ENCODE peak calls at places on chromosome 22, in six cellular contexts. D, L, P, M, V and U are unnamed samples.

GRCh38 chr22:27542602-27543001 is 259.0 kb downstream of the MN1 start:
- DNase-seq in M (no peak), L (peak), D (no peak), V (no peak), P (no peak), U (no peak)

GRCh38 chr22:29152381-29153138 is 53.1 kb upstream of the EMID1 start:
- DNase-seq in V (peak), D (no peak), L (no peak), P (no peak), M (no peak), U (no peak)

GRCh38 chr22:47318041-47318737 is 555.7 kb downstream of the TBC1D22A start:
- DNase-seq in M (no peak), L (peak), D (no peak), V (no peak), P (peak), U (no peak)

GRCh38 chr22:46587067-46587471 is 33.1 kb upstream of the GRAMD4 start:
- DNase-seq in D (peak), L (no peak), M (no peak), V (no peak), P (no peak), U (no peak)

GRCh38 chr22:46833228-46833627 is 70.8 kb downstream of the TBC1D22A start:
- DNase-seq in M (no peak), V (no peak), P (peak), D (no peak), L (peak), U (peak)

GRCh38 chr22:38075961-38076360 is 8.0 kb downstream of the SLC16A8 start:
- DNase-seq in L (no peak), P (no peak), M (no peak), D (no peak), V (no peak), U (no peak)

GRCh38 chr22:32897400-32897799 is 95.9 kb downstream of the TIMP3 start:
- DNase-seq in L (peak), P (no peak), M (no peak), V (no peak), D (no peak), U (no peak)

GRCh38 chr22:23182289-23183106 is 2.2 kb downstream of the BCR start:
- DNase-seq in P (peak), L (no peak), M (no peak), D (no peak), V (no peak), U (no peak)

GRCh38 chr22:38874529-38875222 is 2.7 kb upstream of the CBX6 start:
- DNase-seq in P (no peak), D (no peak), V (no peak), L (no peak), M (no peak), U (no peak)

GRCh38 chr22:25626146-25626992 is 61.9 kb downstream of the GRK3 start:
- DNase-seq in L (no peak), M (no peak), P (no peak), D (no peak), V (no peak), U (no peak)

GRCh38 chr22:41799486-41800347 is 762 bp upstream of the CCDC134 start:
- DNase-seq in V (peak), M (peak), D (peak), L (peak), P (no peak), U (peak)

GRCh38 chr22:29916007-29916544 is 33.1 kb downstream of the MTMR3 start:
- DNase-seq in V (no peak), L (no peak), M (no peak), P (no peak), D (no peak), U (no peak)

GRCh38 chr22:21816787-21817496 is 50.5 kb downstream of the MAPK1 start:
- DNase-seq in L (peak), M (peak), V (no peak), D (no peak), P (peak), U (peak)

GRCh38 chr22:39901519-39902146 is 749 bp downstream of the GRAP2 start:
- DNase-seq in V (no peak), M (no peak), L (no peak), D (no peak), P (no peak), U (no peak)

GRCh38 chr22:22988785-22989184 is 81.5 kb upstream of the GNAZ start:
- DNase-seq in M (no peak), P (no peak), V (no peak), D (no peak), L (no peak), U (no peak)

GRCh38 chr22:38937036-38937435 is 20.4 kb upstream of the APOBEC3A start:
- DNase-seq in D (no peak), L (no peak), M (no peak), V (no peak), P (no peak), U (peak)

GRCh38 chr22:31973739-31974138 is 29.4 kb downstream of the YWHAH start:
- DNase-seq in L (no peak), V (peak), M (no peak), D (peak), P (no peak), U (peak)

GRCh38 chr22:31742115-31742514 is 7.8 kb downstream of the PRR14L start:
- DNase-seq in D (no peak), P (no peak), L (no peak), M (no peak), V (no peak), U (no peak)

GRCh38 chr22:31179345-31179744 is 19.4 kb downstream of the RNF185 start:
- DNase-seq in D (peak), L (peak), V (no peak), M (peak), P (no peak), U (peak)

GRCh38 chr22:27850000-27850465 is 48.5 kb upstream of the MN1 start:
- DNase-seq in P (peak), L (peak), D (no peak), M (peak), V (peak), U (no peak)

GRCh38 chr22:48268771-48269552 is 1506.5 kb downstream of the TBC1D22A start:
- DNase-seq in L (no peak), P (no peak), M (no peak), D (no peak), V (no peak), U (no peak)

GRCh38 chr22:28710112-28710888 is 30.7 kb upstream of the TTC28 start:
- DNase-seq in D (no peak), M (peak), P (peak), V (no peak), L (peak), U (no peak)

GRCh38 chr22:21775061-21775460 is 39.5 kb upstream of the YPEL1 start:
- DNase-seq in V (no peak), D (no peak), M (no peak), L (peak), P (no peak), U (no peak)

GRCh38 chr22:46245515-46245914 is 4.6 kb downstream of the CDPF1 start:
- DNase-seq in V (peak), D (no peak), M (no peak), L (peak), P (no peak), U (peak)

GRCh38 chr22:42964994-42965699 is 49.8 kb downstream of the PACSIN2 start:
- DNase-seq in V (no peak), D (no peak), P (no peak), M (no peak), L (no peak), U (no peak)

GRCh38 chr22:47659467-47660302 is 897.2 kb downstream of the TBC1D22A start:
- DNase-seq in V (no peak), D (no peak), L (no peak), P (no peak), M (no peak), U (no peak)

GRCh38 chr22:29072193-29072978 is 449 bp upstream of the KREMEN1 start:
- DNase-seq in M (no peak), P (peak), V (peak), D (peak), L (peak), U (peak)

GRCh38 chr22:46731246-46732040 is 6.6 kb downstream of the CERK start:
- DNase-seq in D (peak), V (peak), P (no peak), M (no peak), L (no peak), U (peak)

GRCh38 chr22:30305519-30305905 is 16.2 kb upstream of the CASTOR1 start:
- DNase-seq in D (peak), P (peak), L (no peak), V (peak), M (no peak), U (peak)

GRCh38 chr22:39171623-39172264 is 19.3 kb upstream of the CBX7 start:
- DNase-seq in L (no peak), D (no peak), P (no peak), M (no peak), V (no peak), U (no peak)

GRCh38 chr22:25148149-25148691 is 51.4 kb upstream of the CRYBB3 start:
- DNase-seq in V (peak), M (no peak), D (peak), P (peak), L (no peak), U (peak)

GRCh38 chr22:23071163-23072034 is 1.1 kb downstream of the GNAZ start:
- DNase-seq in M (no peak), D (no peak), L (no peak), V (peak), P (no peak), U (no peak)

GRCh38 chr22:41261541-41262249 is 21.0 kb upstream of the CHADL start:
- DNase-seq in V (peak), M (no peak), D (no peak), L (no peak), P (no peak), U (no peak)

GRCh38 chr22:43337385-43337784 is 5.8 kb downstream of the SCUBE1 start:
- DNase-seq in P (no peak), M (no peak), L (no peak), D (no peak), V (no peak), U (no peak)

GRCh38 chr22:47189056-47189916 is 426.8 kb downstream of the TBC1D22A start:
- DNase-seq in P (no peak), M (no peak), V (no peak), D (peak), L (no peak), U (no peak)

GRCh38 chr22:40308999-40309578 is 37.2 kb upstream of the ADSL start:
- DNase-seq in P (no peak), M (no peak), V (no peak), L (no peak), D (no peak), U (no peak)

DNA sequence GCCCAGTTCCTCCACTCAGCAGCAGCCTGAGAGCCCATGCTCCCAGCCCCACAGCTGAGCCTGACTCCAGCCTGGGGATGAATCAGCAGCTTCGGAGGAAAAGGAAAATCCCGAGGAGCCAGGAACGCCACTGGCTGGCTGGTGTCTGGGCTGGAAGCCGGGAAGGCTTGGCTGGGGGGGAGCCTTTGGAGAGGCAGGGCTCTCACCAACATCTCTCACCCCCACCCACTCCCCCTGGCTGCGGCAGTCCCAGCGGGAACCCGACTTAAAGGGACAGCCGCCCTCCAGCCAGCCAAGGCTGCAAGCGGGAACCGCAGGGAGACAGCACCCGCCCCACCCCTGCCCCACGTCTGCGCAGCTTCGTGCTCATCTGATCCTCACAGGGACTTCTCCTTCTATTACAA is 28.4 kb downstream of the KIAA0930 start:
- DNase-seq in D (peak), V (peak), M (peak), L (peak), P (peak), U (peak)
- TF ChIP-seq CTCF in D (no peak), V (peak), M (no peak), L (no peak), P (no peak), U (no peak)

DNA sequence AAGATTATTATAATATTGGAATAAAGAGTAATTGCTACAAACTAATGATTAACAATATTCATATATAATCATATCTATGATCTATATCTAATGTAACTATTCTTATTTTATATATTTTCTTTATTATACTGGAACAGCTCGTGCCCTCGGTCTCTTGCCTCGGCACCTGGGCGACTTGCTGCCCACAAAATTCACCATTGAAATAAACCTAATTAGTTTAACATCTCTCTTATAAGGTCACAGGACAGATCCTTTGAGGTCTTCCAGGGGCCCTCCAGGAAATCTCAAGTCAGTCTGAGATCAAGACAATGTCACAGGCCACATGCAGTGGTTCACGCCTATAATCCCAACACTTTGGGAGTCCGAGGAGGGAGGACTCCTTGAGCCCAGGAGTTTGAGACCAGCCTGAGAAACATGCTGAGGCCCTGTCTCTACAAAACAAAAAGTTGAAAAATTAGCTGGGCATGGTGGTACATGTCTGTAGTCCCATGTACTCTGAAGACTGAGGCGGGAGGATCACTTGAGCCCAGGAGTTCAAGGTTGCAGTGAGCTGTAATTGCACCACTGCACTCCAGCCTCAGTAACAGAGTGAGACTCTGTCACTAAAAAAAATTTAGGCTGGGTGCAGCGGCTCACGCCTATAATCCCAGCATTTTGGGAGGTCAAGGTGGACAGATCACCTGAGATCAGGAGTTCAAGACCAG is 6.6 kb upstream of the TXNRD2 start:
- DNase-seq in D (no peak), L (no peak), M (no peak), V (no peak), P (no peak), U (no peak)
- TF ChIP-seq CTCF in D (no peak), L (no peak), M (no peak), V (no peak), P (no peak), U (no peak)

DNA sequence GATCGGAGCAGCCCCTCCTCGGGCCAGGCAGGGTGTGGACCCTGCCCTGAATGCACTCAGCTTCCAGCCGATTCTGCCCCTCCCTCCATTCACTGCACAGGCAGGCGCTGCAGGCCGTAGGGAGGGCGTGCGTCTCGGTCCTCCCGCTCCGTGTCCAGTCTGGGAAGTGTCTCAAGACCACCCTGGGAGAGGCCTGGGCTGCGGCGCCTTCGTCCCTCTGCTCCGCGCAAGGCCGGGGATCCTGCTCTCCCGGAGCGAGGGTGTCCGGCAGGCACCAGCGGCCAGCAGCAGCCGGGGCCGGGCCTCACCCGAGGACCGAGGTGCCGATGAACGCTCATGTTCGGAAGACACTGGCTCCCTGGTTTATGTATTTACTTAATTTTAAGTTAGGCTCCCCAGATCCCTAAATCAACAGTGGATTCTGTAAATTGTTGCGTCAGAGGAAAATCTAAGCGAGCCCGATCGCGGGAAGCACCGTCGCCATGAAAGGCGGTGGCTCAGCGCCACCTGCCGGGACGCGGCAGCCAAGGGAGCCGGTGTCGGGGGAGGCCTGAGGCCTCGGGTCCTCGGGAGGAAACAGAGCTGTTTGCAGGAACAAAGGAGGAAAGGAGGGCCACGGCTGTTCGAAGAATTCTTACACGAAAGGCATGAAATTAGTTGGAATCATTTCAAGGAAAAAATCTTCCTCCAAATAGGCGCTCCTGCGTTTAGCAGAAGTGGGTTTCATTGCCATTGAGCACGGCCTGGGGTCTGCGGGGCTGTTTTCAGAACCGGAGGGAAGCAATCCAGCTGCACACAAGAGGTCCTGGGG is 195.3 kb downstream of the BRD1 start:
- DNase-seq in M (peak), D (peak), L (peak), V (peak), P (peak), U (peak)
- TF ChIP-seq CTCF in M (peak), D (peak), L (peak), V (peak), P (peak), U (peak)

DNA sequence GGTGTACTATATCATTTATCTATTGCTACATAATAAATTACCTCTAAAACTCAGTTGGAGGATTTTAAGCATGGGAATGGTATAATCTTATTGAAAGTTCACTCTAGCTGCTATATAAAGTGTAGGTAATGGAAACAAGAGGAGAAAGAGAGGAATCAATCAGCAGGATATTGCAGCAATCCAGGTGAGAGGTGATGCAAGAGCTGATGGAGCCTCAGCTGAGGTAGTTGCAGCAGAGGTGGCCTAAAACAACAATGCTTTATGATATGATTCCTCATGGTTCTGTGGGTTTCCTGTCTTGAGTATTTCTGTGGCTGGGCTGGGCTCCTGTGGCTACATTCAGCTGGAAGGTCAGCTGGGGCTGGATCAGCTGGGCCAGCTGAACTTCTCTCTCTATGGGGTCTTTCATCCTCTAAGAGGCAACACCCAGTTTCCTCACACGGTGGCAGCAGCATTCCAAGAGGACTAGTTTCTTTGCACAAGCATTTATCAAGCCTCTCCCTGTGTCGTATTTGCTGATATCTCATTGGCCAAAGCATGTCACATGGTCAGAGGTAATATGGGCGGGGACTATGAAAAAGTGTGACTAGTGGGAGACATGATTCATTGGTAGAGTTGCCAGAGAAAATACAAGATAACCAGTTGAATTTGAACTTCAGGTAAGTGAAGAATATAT is 135.4 kb upstream of the LARGE1 start:
- DNase-seq in V (no peak), D (no peak), L (peak), P (no peak), M (no peak), U (no peak)
- TF ChIP-seq CTCF in V (peak), D (no peak), L (no peak), P (no peak), M (no peak), U (no peak)

DNA sequence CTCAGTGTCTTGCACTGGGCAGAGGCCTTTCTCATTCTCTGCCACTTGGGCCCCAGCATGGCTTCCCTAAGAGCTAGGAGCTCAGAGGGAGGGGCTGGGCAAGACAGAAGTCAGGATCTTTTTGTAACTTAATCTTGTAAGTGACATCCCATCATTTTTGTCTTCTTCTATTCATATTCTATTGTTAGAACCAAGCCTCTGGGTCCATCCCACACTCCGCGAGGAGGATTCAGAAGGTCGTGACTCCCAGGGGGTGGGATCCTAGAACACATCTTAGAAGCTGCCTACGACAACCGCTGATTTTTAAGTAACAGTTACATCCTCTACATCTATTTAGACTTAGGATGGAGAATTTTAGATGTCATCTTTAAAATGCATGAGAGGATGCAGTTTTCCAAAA is 1.5 kb upstream of the IL17RA start:
- DNase-seq in D (no peak), P (no peak), M (no peak), V (no peak), L (no peak), U (no peak)
- TF ChIP-seq CTCF in D (no peak), P (no peak), M (no peak), V (no peak), L (no peak), U (no peak)

DNA sequence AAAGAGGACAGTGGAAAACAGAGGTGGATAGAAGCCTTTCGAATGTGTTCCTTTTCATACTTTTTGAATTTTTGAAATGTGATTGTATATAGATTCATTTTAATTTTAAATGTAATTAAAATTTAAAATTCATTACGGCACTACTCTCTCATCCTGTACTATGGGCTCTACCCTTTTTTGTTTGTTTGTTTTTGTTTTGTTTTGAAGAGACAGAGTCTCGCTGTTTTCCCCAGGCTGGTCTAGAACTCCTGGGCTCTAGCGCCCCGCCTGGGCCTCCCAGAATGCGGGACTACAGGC is 11.9 kb upstream of the HDHD5 start:
- DNase-seq in L (no peak), P (no peak), V (no peak), M (no peak), D (no peak), U (no peak)
- TF ChIP-seq CTCF in L (peak), P (no peak), V (no peak), M (no peak), D (no peak), U (no peak)